ENCODE peak calls at places on chromosome 21, in six cellular contexts. I is progenitor cell of endocrine pancreas, L is activated gamma-delta T cell, V is dermis blood vessel endothelial cell, E is EH, J is neural progenitor cell. B is an unnamed sample.

GRCh38 chr21:16308269-16308668 is 578.5 kb downstream of the USP25 start:
- DNase-seq in I (no peak), L (no peak), E (no peak), V (no peak), J (no peak), B (no peak)

GRCh38 chr21:43362928-43363314 is 64.0 kb downstream of the SIK1 start:
- DNase-seq in J (no peak), L (no peak), E (no peak), I (no peak), V (no peak), B (no peak)

GRCh38 chr21:26819944-26820343 is 25.3 kb downstream of the ADAMTS1 start:
- DNase-seq in I (no peak), E (peak; percentile 19), L (no peak), J (no peak), V (no peak), B (no peak)

GRCh38 chr21:35335951-35336446 is 286.9 kb upstream of the RUNX1 start:
- DNase-seq in L (no peak), J (no peak), E (no peak), V (no peak), I (no peak), B (no peak)

GRCh38 chr21:37552496-37553399 is 186.2 kb downstream of the DYRK1A start:
- DNase-seq in E (no peak), L (no peak), J (no peak), V (no peak), I (no peak), B (no peak)

GRCh38 chr21:39938086-39938611 is 70.9 kb downstream of the PCP4 start:
- DNase-seq in I (no peak), L (no peak), E (no peak), V (no peak), J (no peak), B (no peak)

GRCh38 chr21:34603002-34603709 is 11.8 kb downstream of the RCAN1 start:
- DNase-seq in V (peak; percentile 86), L (peak; percentile 15), I (peak; percentile 68), E (peak; percentile 73), J (peak; percentile 86), B (no peak)

GRCh38 chr21:41928621-41929220 is 25.1 kb downstream of the C2CD2 start:
- DNase-seq in L (no peak), V (peak; percentile 84), J (no peak), I (no peak), E (no peak), B (no peak)

GRCh38 chr21:46113497-46114176 is 15.7 kb downstream of the COL6A2 start:
- DNase-seq in V (no peak), E (no peak), J (no peak), L (no peak), I (no peak), B (no peak)

GRCh38 chr21:43278359-43278758 is 109.6 kb downstream of the CRYAA start:
- DNase-seq in E (no peak), V (no peak), I (no peak), L (no peak), J (no peak), B (no peak)

GRCh38 chr21:45163413-45164123 is 89.2 kb downstream of the ADARB1 start:
- DNase-seq in J (no peak), I (no peak), L (no peak), V (no peak), E (no peak), B (no peak)

GRCh38 chr21:43282358-43283120 is 113.7 kb downstream of the CRYAA start:
- DNase-seq in I (no peak), J (no peak), E (no peak), V (no peak), L (no peak), B (no peak)

GRCh38 chr21:42563261-42564045 is 49.8 kb downstream of the SLC37A1 start:
- DNase-seq in I (no peak), J (no peak), L (no peak), V (no peak), E (no peak), B (no peak)

GRCh38 chr21:38712076-38712475 is 93.7 kb upstream of the ETS2 start:
- DNase-seq in L (no peak), J (peak; percentile 64), V (peak; percentile 63), I (no peak), E (peak; percentile 57), B (no peak)

GRCh38 chr21:25790122-25790951 is 55.6 kb downstream of the GABPA start:
- DNase-seq in V (peak; percentile 59), J (peak; percentile 34), L (no peak), I (no peak), E (peak; percentile 49), B (peak; percentile 16)

GRCh38 chr21:37914211-37914900 is 1.9 kb downstream of the KCNJ6 start:
- DNase-seq in L (no peak), I (peak; percentile 85), E (peak; percentile 35), V (no peak), J (peak; percentile 85), B (no peak)

GRCh38 chr21:14260459-14260764 is 44.5 kb downstream of the RBM11 start:
- DNase-seq in L (no peak), V (no peak), J (no peak), E (no peak), I (no peak), B (no peak)

GRCh38 chr21:35382696-35383095 is 333.6 kb upstream of the RUNX1 start:
- DNase-seq in V (no peak), J (no peak), E (no peak), I (no peak), L (no peak), B (no peak)